ENCODE peak calls at places on chromosomes 16 and 17, in six cellular contexts. One of them, this sample, is unnamed.

GRCh38 chr16:27286446-27286845 is 17.9 kb upstream of the NSMCE1 start:
- DNase-seq in stimulated activated CD4-positive, alpha-beta T cell treated with anti-CD3 and anti-CD28 coated beads, Interleukin-12 subunit alpha, Interleukin-12 subunit beta, amount 100 ng/mL, for 24 hours: no peak
- DNase-seq in A549: peak
- DNase-seq in effector CD8-positive, alpha-beta T cell: no peak
- DNase-seq in RCC 7860: peak
- DNase-seq in body of pancreas: peak
- DNase-seq in this sample: no peak

GRCh38 chr16:77376358-77376757 is 58.5 kb downstream of the ADAMTS18 start:
- DNase-seq in effector CD8-positive, alpha-beta T cell: no peak
- DNase-seq in RCC 7860: no peak
- DNase-seq in stimulated activated CD4-positive, alpha-beta T cell treated with anti-CD3 and anti-CD28 coated beads, Interleukin-12 subunit alpha, Interleukin-12 subunit beta, amount 100 ng/mL, for 24 hours: no peak
- DNase-seq in body of pancreas: no peak
- DNase-seq in A549: peak
- DNase-seq in this sample: no peak

GRCh38 chr17:8503807-8504206 is 68.1 kb downstream of the NDEL1 start:
- DNase-seq in stimulated activated CD4-positive, alpha-beta T cell treated with anti-CD3 and anti-CD28 coated beads, Interleukin-12 subunit alpha, Interleukin-12 subunit beta, amount 100 ng/mL, for 24 hours: no peak
- DNase-seq in RCC 7860: no peak
- DNase-seq in A549: no peak
- DNase-seq in effector CD8-positive, alpha-beta T cell: no peak
- DNase-seq in body of pancreas: no peak
- DNase-seq in this sample: no peak

GRCh38 chr16:83356266-83356665 is 451.5 kb upstream of the HSBP1 start:
- DNase-seq in RCC 7860: peak
- DNase-seq in effector CD8-positive, alpha-beta T cell: no peak
- DNase-seq in stimulated activated CD4-positive, alpha-beta T cell treated with anti-CD3 and anti-CD28 coated beads, Interleukin-12 subunit alpha, Interleukin-12 subunit beta, amount 100 ng/mL, for 24 hours: no peak
- DNase-seq in A549: peak
- DNase-seq in body of pancreas: peak
- DNase-seq in this sample: peak

GRCh38 chr17:15456486-15456885 is 10.9 kb downstream of the CDRT4 start:
- DNase-seq in stimulated activated CD4-positive, alpha-beta T cell treated with anti-CD3 and anti-CD28 coated beads, Interleukin-12 subunit alpha, Interleukin-12 subunit beta, amount 100 ng/mL, for 24 hours: no peak
- DNase-seq in RCC 7860: no peak
- DNase-seq in effector CD8-positive, alpha-beta T cell: no peak
- DNase-seq in body of pancreas: no peak
- DNase-seq in A549: no peak
- DNase-seq in this sample: no peak

GRCh38 chr17:76623271-76624146 is 20.0 kb downstream of the ST6GALNAC1 start:
- DNase-seq in body of pancreas: peak
- DNase-seq in effector CD8-positive, alpha-beta T cell: peak
- DNase-seq in RCC 7860: peak
- DNase-seq in A549: peak
- DNase-seq in stimulated activated CD4-positive, alpha-beta T cell treated with anti-CD3 and anti-CD28 coated beads, Interleukin-12 subunit alpha, Interleukin-12 subunit beta, amount 100 ng/mL, for 24 hours: peak
- DNase-seq in this sample: peak

GRCh38 chr16:12242516-12242915 is 266.0 kb downstream of the SNX29 start:
- DNase-seq in RCC 7860: no peak
- DNase-seq in effector CD8-positive, alpha-beta T cell: no peak
- DNase-seq in A549: no peak
- DNase-seq in body of pancreas: no peak
- DNase-seq in stimulated activated CD4-positive, alpha-beta T cell treated with anti-CD3 and anti-CD28 coated beads, Interleukin-12 subunit alpha, Interleukin-12 subunit beta, amount 100 ng/mL, for 24 hours: no peak
- DNase-seq in this sample: no peak

GRCh38 chr17:38577244-38577643 is 28.5 kb downstream of the SRCIN1 start:
- DNase-seq in stimulated activated CD4-positive, alpha-beta T cell treated with anti-CD3 and anti-CD28 coated beads, Interleukin-12 subunit alpha, Interleukin-12 subunit beta, amount 100 ng/mL, for 24 hours: no peak
- DNase-seq in body of pancreas: no peak
- DNase-seq in RCC 7860: no peak
- DNase-seq in A549: peak
- DNase-seq in effector CD8-positive, alpha-beta T cell: no peak
- DNase-seq in this sample: no peak

GRCh38 chr17:337866-338265 is 14.7 kb downstream of the RPH3AL start:
- DNase-seq in effector CD8-positive, alpha-beta T cell: no peak
- DNase-seq in body of pancreas: no peak
- DNase-seq in stimulated activated CD4-positive, alpha-beta T cell treated with anti-CD3 and anti-CD28 coated beads, Interleukin-12 subunit alpha, Interleukin-12 subunit beta, amount 100 ng/mL, for 24 hours: no peak
- DNase-seq in A549: no peak
- DNase-seq in RCC 7860: no peak
- DNase-seq in this sample: no peak

GRCh38 chr16:12672986-12673385 is 130.7 kb downstream of the CPPED1 start:
- DNase-seq in A549: no peak
- DNase-seq in RCC 7860: no peak
- DNase-seq in stimulated activated CD4-positive, alpha-beta T cell treated with anti-CD3 and anti-CD28 coated beads, Interleukin-12 subunit alpha, Interleukin-12 subunit beta, amount 100 ng/mL, for 24 hours: no peak
- DNase-seq in effector CD8-positive, alpha-beta T cell: no peak
- DNase-seq in body of pancreas: no peak
- DNase-seq in this sample: no peak

GRCh38 chr16:28063047-28063521 is 430 bp downstream of the GSG1L start:
- DNase-seq in effector CD8-positive, alpha-beta T cell: no peak
- DNase-seq in stimulated activated CD4-positive, alpha-beta T cell treated with anti-CD3 and anti-CD28 coated beads, Interleukin-12 subunit alpha, Interleukin-12 subunit beta, amount 100 ng/mL, for 24 hours: no peak
- DNase-seq in RCC 7860: no peak
- DNase-seq in body of pancreas: no peak
- DNase-seq in A549: peak
- DNase-seq in this sample: no peak

GRCh38 chr17:41785876-41786226 is 660 bp downstream of the JUP start:
- DNase-seq in body of pancreas: peak
- DNase-seq in RCC 7860: no peak
- DNase-seq in A549: peak
- DNase-seq in stimulated activated CD4-positive, alpha-beta T cell treated with anti-CD3 and anti-CD28 coated beads, Interleukin-12 subunit alpha, Interleukin-12 subunit beta, amount 100 ng/mL, for 24 hours: no peak
- DNase-seq in effector CD8-positive, alpha-beta T cell: no peak
- DNase-seq in this sample: no peak

GRCh38 chr16:70294385-70295029 is 4.5 kb upstream of the DDX19B start:
- DNase-seq in body of pancreas: no peak
- DNase-seq in effector CD8-positive, alpha-beta T cell: no peak
- DNase-seq in A549: no peak
- DNase-seq in stimulated activated CD4-positive, alpha-beta T cell treated with anti-CD3 and anti-CD28 coated beads, Interleukin-12 subunit alpha, Interleukin-12 subunit beta, amount 100 ng/mL, for 24 hours: no peak
- DNase-seq in RCC 7860: no peak
- DNase-seq in this sample: no peak

GRCh38 chr16:2157480-2158261 is 2.1 kb downstream of the TRAF7 start:
- DNase-seq in stimulated activated CD4-positive, alpha-beta T cell treated with anti-CD3 and anti-CD28 coated beads, Interleukin-12 subunit alpha, Interleukin-12 subunit beta, amount 100 ng/mL, for 24 hours: no peak
- DNase-seq in effector CD8-positive, alpha-beta T cell: no peak
- DNase-seq in A549: no peak
- DNase-seq in body of pancreas: no peak
- DNase-seq in RCC 7860: no peak
- DNase-seq in this sample: no peak

GRCh38 chr17:82745524-82745923 is 6.3 kb upstream of the TBCD start:
- DNase-seq in stimulated activated CD4-positive, alpha-beta T cell treated with anti-CD3 and anti-CD28 coated beads, Interleukin-12 subunit alpha, Interleukin-12 subunit beta, amount 100 ng/mL, for 24 hours: no peak
- DNase-seq in RCC 7860: no peak
- DNase-seq in body of pancreas: no peak
- DNase-seq in A549: no peak
- DNase-seq in effector CD8-positive, alpha-beta T cell: no peak
- DNase-seq in this sample: no peak

GRCh38 chr16:27427538-27427937 is 25.6 kb downstream of the IL21R start:
- DNase-seq in RCC 7860: no peak
- DNase-seq in stimulated activated CD4-positive, alpha-beta T cell treated with anti-CD3 and anti-CD28 coated beads, Interleukin-12 subunit alpha, Interleukin-12 subunit beta, amount 100 ng/mL, for 24 hours: no peak
- DNase-seq in body of pancreas: no peak
- DNase-seq in effector CD8-positive, alpha-beta T cell: no peak
- DNase-seq in A549: no peak
- DNase-seq in this sample: no peak

This sample was measured in NT2/D1.